ENCODE peak calls at places on chromosomes 13 and 19, in five cellular contexts. E is A549, H is H1, B is K562, W is HepG2. V is an unnamed sample.

GRCh38 chr13:23657056-23657455 is 86.8 kb downstream of the TNFRSF19 start:
- DNase-seq in E (no peak), H (no peak), B (no peak), W (no peak), V (no peak)

GRCh38 chr13:113407531-113408393 is 43.8 kb upstream of the GRTP1 start:
- DNase-seq in E (no peak), H (no peak), B (no peak), W (no peak), V (no peak)

GRCh38 chr13:46076827-46077226 is 24.3 kb upstream of the ZC3H13 start:
- DNase-seq in E (no peak), H (no peak), B (no peak), W (no peak), V (no peak)

GRCh38 chr13:47798906-47799305 is 202.2 kb downstream of the SUCLA2 start:
- DNase-seq in E (no peak), H (no peak), B (no peak), W (peak), V (peak)

GRCh38 chr13:112588490-112589297 is 741 bp upstream of the TUBGCP3 start:
- DNase-seq in E (no peak), H (no peak), B (no peak), W (no peak), V (no peak)

GRCh38 chr19:17496337-17496997 is 15.0 kb upstream of the PGLS start:
- DNase-seq in E (peak), H (peak), B (peak), W (peak), V (peak)

GRCh38 chr19:31261019-31261595 is 88.1 kb downstream of the TSHZ3 start:
- DNase-seq in E (no peak), H (no peak), B (no peak), W (no peak), V (no peak)

GRCh38 chr19:2271516-2272103 is 10.4 kb downstream of the PEAK3 start:
- DNase-seq in E (no peak), H (no peak), B (peak), W (no peak), V (peak)

GRCh38 chr13:97268772-97269171 is 46.6 kb downstream of the MBNL2 start:
- DNase-seq in E (no peak), H (no peak), B (no peak), W (no peak), V (no peak)

GRCh38 chr13:108779308-108779707 is 149.9 kb downstream of the MYO16 start:
- DNase-seq in E (no peak), H (no peak), B (peak), W (no peak), V (no peak)

GRCh38 chr19:1004803-1005664 is 4.8 kb downstream of the GRIN3B start:
- DNase-seq in E (no peak), H (no peak), B (no peak), W (no peak), V (no peak)

GRCh38 chr19:58544591-58545285 is 874 bp downstream of the TRIM28 start:
- DNase-seq in E (peak), H (no peak), B (peak), W (no peak), V (peak)

GRCh38 chr13:41675306-41675705 is 218.0 kb downstream of the RGCC start:
- DNase-seq in E (no peak), H (no peak), B (no peak), W (no peak), V (no peak)

GRCh38 chr19:7117248-7117647 is 47.7 kb downstream of the ZNF557 start:
- DNase-seq in E (no peak), H (no peak), B (no peak), W (no peak), V (no peak)

GRCh38 chr19:3721131-3721899 is 13.1 kb downstream of the TJP3 start:
- DNase-seq in E (peak), H (peak), B (peak), W (peak), V (peak)

GRCh38 chr13:50382951-50383350 is 367.7 kb downstream of the KCNRG start:
- DNase-seq in E (no peak), H (no peak), B (no peak), W (no peak), V (no peak)

GRCh38 chr13:36445278-36445677 is 13.0 kb downstream of the CCNA1 start:
- DNase-seq in E (no peak), H (no peak), B (no peak), W (no peak), V (no peak)

GRCh38 chr19:16202320-16203255 is 4.9 kb downstream of the AP1M1 start:
- DNase-seq in E (no peak), H (no peak), B (no peak), W (no peak), V (no peak)

GRCh38 chr19:11261902-11262839 is at the start of gene DOCK6:
- DNase-seq in E (no peak), H (peak), B (peak), W (no peak), V (no peak)

GRCh38 chr13:48775804-48776203 is 122.1 kb downstream of the CYSLTR2 start:
- DNase-seq in E (no peak), H (no peak), B (no peak), W (no peak), V (peak)

GRCh38 chr13:37618554-37618953 is 20.0 kb upstream of the POSTN start:
- DNase-seq in E (no peak), H (no peak), B (no peak), W (no peak), V (peak)
- TF ChIP-seq MAFK in E (no peak), H (no peak), B (no peak), W (no peak), V (peak)

DNA sequence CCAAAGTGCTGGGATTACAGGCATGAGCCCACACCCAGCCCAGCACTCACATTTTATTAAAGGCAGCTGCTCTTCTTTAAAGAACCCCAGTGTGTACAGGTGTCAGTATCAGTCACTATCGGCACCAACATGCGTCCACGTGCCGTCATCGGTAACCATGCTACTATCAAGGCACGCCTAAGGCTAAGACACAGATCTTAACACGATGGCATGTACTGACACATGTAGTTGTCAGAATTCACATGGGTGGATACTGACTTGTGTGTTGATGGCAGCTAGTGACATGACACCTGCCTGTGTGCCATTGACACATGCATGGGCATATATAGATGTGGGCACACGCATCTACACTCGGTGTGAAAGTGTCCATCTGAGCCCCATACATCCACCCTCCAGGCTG is 12.2 kb upstream of the HIF3A start:
- DNase-seq in E (no peak), H (no peak), B (no peak), W (no peak), V (no peak)
- TF ChIP-seq MAFK in E (no peak), H (no peak), B (no peak), W (no peak), V (no peak)

DNA sequence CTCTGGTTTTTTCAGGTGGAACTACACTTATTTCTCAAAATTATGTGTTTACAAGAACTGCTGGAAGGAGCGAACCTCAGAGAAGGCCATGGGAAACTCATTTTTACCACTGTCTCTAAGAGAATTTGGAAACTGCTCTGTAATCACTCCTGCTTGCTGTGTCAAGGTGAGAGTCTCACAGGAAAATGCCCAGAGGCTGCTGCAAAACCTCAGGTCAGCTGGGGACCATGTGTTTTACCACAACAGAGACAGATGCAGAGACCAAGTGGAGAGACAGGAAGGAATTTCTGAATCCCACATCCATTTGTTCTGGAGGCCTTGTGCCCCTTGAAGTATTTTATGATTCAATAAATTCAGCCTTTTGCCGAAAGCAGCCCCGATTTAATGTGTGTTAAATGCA is 743.8 kb upstream of the SLC10A2 start:
- DNase-seq in E (no peak), H (no peak), B (no peak), W (no peak), V (no peak)
- TF ChIP-seq MAFK in E (no peak), H (no peak), B (no peak), W (no peak), V (no peak)

DNA sequence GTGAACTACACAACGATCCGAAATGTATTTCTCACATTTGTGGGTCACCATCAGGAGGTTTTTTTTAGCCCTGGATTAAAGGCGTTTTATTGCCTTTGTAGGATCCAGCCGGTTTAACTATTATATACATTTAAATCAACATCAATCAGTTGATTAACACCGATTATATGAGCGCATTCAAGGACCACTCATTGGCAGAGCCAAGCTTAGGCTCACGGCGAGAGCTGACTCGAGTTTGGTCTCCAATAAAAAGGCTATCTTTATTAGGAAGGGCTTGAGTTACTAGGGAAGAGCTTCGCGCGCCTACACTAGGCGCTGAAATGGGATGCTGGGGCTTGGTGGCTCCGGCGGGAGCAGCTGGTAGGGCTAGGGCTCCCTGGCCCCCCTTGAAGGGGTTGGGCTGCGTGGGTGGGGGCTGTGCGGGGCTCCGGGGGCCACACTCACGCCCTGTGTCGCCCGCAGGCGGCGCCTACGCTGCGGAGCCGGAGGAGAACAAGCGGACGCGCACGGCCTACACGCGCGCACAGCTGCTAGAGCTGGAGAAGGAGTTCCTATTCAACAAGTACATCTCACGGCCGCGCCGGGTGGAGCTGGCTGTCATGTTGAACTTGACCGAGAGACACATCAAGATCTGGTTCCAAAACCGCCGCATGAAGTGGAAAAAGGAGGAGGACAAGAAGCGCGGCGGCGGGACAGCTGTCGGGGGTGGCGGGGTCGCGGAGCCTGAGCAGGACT is 4.2 kb downstream of the PDX1 start:
- DNase-seq in E (no peak), H (peak), B (no peak), W (no peak), V (no peak)
- TF ChIP-seq MAFK in E (no peak), H (no peak), B (no peak), W (no peak), V (no peak)

DNA sequence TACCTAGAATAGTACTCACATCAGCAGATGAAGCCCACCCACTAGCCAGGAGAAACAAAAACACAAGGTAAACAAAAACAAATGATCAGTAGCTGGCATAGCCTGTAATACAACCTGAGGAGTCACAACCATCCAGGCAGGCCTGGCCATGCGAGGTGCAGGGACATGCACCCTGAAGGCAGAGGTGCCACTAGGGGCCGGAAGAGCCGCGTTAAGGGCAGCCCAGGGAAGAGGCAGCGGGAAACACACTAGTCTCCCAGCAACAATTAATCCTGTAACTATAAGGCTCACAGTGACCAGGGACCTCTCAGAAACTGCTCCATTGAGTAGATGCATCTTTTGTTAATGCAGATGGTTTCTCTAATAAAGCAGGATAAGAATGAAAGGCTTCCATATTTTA is 28.9 kb downstream of the ANKRD10 start:
- DNase-seq in E (no peak), H (peak), B (no peak), W (no peak), V (no peak)
- TF ChIP-seq MAFK in E (no peak), H (no peak), B (no peak), W (no peak), V (no peak)

GRCh38 chr19:19372656-19373416 is 32.6 kb upstream of the GATAD2A start:
- DNase-seq in E (peak), H (no peak), B (peak), W (peak), V (peak)
- TF ChIP-seq MAFK in E (no peak), H (no peak), B (no peak), W (no peak), V (no peak)

GRCh38 chr19:45958763-45959516 is 14.7 kb downstream of the NOVA2 start:
- DNase-seq in E (no peak), H (no peak), B (no peak), W (no peak), V (no peak)
- TF ChIP-seq MAFK in E (no peak), H (no peak), B (no peak), W (no peak), V (no peak)

GRCh38 chr19:52688335-52688734 is 46.5 kb downstream of the ZNF611 start:
- DNase-seq in E (no peak), H (no peak), B (no peak), W (no peak), V (no peak)
- TF ChIP-seq MAFK in E (no peak), H (no peak), B (no peak), W (no peak), V (no peak)

DNA sequence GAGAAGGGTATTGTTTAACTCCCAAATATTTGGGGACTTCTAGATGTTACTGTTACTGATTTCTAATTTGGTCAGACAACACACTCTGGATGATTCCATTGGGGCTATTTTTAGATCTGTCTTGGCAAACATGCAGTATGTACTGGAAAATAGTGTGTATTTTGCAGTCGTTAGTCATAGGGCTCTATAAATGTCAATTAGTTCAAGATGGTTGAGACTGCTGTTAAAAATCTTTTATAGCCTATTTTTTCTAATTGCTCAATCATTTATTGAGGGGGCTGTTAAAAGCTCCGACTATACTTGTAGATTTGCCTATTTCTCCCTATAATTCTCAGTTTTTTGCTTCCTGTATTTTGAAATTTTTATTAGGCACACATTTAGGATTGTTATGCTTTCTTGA is 31.4 kb downstream of the PPP5C start:
- DNase-seq in E (no peak), H (no peak), B (no peak), W (no peak), V (peak)
- TF ChIP-seq MAFK in E (no peak), H (no peak), B (no peak), W (no peak), V (no peak)

GRCh38 chr19:5935473-5936307 is 21.6 kb downstream of the CAPS start:
- DNase-seq in E (no peak), H (no peak), B (no peak), W (no peak), V (peak)

GRCh38 chr19:5934002-5934401 is 19.9 kb downstream of the CAPS start:
- DNase-seq in E (no peak), H (no peak), B (no peak), W (no peak), V (peak)

GRCh38 chr19:5933391-5933998 is 19.4 kb downstream of the CAPS start:
- DNase-seq in E (no peak), H (no peak), B (no peak), W (no peak), V (no peak)

GRCh38 chr19:5936308-5936980 is 22.4 kb downstream of the CAPS start:
- DNase-seq in E (no peak), H (no peak), B (no peak), W (no peak), V (no peak)

GRCh38 chr19:5934779-5935472 is 20.9 kb downstream of the CAPS start:
- DNase-seq in E (no peak), H (no peak), B (no peak), W (no peak), V (peak)
- TF ChIP-seq MAFK in E (no peak), H (no peak), B (no peak), W (no peak), V (peak)